ENCODE peak calls at places on chromosomes 3 and 15, in seven cellular contexts. N is H9; O is GM13976; G is AG09319; E is HFF-Myc; X is GM12878; V is CD4-positive, alpha-beta T cell. L is an unnamed sample.

GRCh38 chr3:119294402-119294888 is 262 bp downstream of the ARHGAP31 start:
- DNase-seq in V (peak; percentile 66), E (no peak), G (no peak), N (no peak), X (no peak), O (peak; percentile 84), L (no peak)

GRCh38 chr3:180571831-180572578 is 30.0 kb upstream of the TTC14 start:
- DNase-seq in X (no peak), O (no peak), G (no peak), E (no peak), V (no peak), N (no peak), L (no peak)

GRCh38 chr15:89358755-89359439 is 24.3 kb upstream of the POLG start:
- DNase-seq in G (peak; percentile 23), E (no peak), O (peak; percentile 94), N (peak; percentile 84), X (peak; percentile 40), V (peak; percentile 78), L (peak; percentile 92)

GRCh38 chr15:69847625-69848024 is 250.1 kb downstream of the TLE3 start:
- DNase-seq in N (no peak), O (no peak), E (no peak), V (no peak), G (no peak), X (no peak), L (no peak)

GRCh38 chr3:191330309-191330712 is at the start of gene UTS2B:
- DNase-seq in G (peak; percentile 61), O (no peak), E (no peak), V (no peak), N (no peak), X (no peak), L (no peak)

GRCh38 chr3:59189561-59190338 is 139.9 kb upstream of the CFAP20DC start:
- DNase-seq in E (no peak), N (no peak), V (no peak), X (no peak), O (no peak), G (no peak), L (no peak)

GRCh38 chr3:48784426-48785120 is 63.1 kb downstream of the PRKAR2A start:
- DNase-seq in N (no peak), G (no peak), X (no peak), E (no peak), V (no peak), O (no peak), L (no peak)

GRCh38 chr15:25509697-25510096 is 70.9 kb upstream of the UBE3A start:
- DNase-seq in N (no peak), X (no peak), E (no peak), O (no peak), G (no peak), V (no peak), L (no peak)

GRCh38 chr3:59717679-59718205 is 667.9 kb upstream of the CFAP20DC start:
- DNase-seq in X (no peak), G (no peak), V (no peak), O (no peak), N (peak; percentile 44), E (no peak), L (no peak)

GRCh38 chr3:194618858-194619608 is 14.2 kb downstream of the TMEM44 start:
- DNase-seq in V (no peak), O (no peak), E (no peak), N (no peak), G (no peak), X (no peak), L (no peak)

GRCh38 chr3:184656991-184657669 is 54.7 kb downstream of the MAGEF1 start:
- DNase-seq in O (peak; percentile 79), G (no peak), V (no peak), X (peak; percentile 27), N (no peak), E (no peak), L (no peak)

GRCh38 chr3:48280883-48281282 is 40.0 kb downstream of the ZNF589 start:
- DNase-seq in E (no peak), O (no peak), N (no peak), V (no peak), X (no peak), G (no peak), L (peak; percentile 23)

GRCh38 chr3:194023501-194024280 is 112.3 kb upstream of the HES1 start:
- DNase-seq in E (no peak), X (no peak), G (no peak), V (no peak), N (no peak), O (no peak), L (no peak)

GRCh38 chr3:168220609-168221008 is 124.9 kb upstream of the GOLIM4 start:
- DNase-seq in N (no peak), O (no peak), E (no peak), X (no peak), V (no peak), G (no peak), L (no peak)

GRCh38 chr15:73699249-73700040 is 15.3 kb downstream of the CD276 start:
- DNase-seq in N (no peak), V (no peak), O (no peak), X (no peak), G (no peak), E (no peak), L (no peak)

GRCh38 chr3:13612829-13613228 is 63.9 kb downstream of the FBLN2 start:
- DNase-seq in N (no peak), X (no peak), E (no peak), O (no peak), G (peak; percentile 25), V (no peak), L (no peak)

GRCh38 chr15:68816795-68817303 is 3.8 kb downstream of the ANP32A start:
- DNase-seq in O (peak; percentile 22), V (no peak), E (no peak), X (no peak), G (no peak), N (no peak), L (no peak)

GRCh38 chr15:68817304-68818087 is 3.2 kb downstream of the ANP32A start:
- DNase-seq in N (no peak), G (no peak), V (peak; percentile 70), O (peak; percentile 76), E (no peak), X (no peak), L (peak; percentile 84)

GRCh38 chr15:68818671-68819450 is 1.8 kb downstream of the ANP32A start:
- DNase-seq in N (no peak), V (peak; percentile 23), E (no peak), O (peak; percentile 56), X (no peak), G (no peak), L (peak; percentile 81)

GRCh38 chr15:68819451-68820204 is 1.1 kb downstream of the ANP32A start:
- DNase-seq in N (peak; percentile 44), G (no peak), E (no peak), V (peak; percentile 28), X (no peak), O (peak; percentile 42), L (peak; percentile 82)

DNA sequence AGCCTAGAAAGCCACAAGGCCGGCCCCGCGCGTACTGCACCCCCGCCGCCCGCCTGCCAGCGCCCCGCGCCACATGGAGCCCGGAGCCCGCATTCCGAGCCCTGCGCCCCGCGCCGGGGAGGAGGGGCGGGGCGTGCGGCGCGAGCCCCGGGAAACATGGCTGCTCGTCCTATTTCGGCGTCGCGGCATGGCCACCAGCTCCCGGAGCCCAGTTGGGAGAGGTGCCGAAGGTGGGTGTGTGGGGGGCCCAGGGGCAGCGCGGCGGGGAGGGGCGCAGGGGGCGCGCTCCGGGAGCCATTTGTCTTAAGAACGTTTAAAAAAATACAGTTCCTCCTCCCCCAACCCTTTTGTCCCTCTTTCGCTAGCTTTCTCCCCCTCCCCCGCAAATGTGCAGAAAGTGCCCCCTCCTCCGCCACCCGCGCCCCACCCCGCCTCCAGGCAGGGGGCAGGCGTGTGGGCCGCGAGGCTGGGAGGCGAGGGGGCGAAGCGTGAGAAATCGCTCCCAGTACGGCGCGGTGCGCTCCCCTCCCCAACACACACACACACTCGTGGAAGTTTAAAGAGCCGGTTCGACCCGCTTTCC is 2.5 kb downstream of the ANP32A start:
- DNase-seq in N (peak; percentile 43), X (no peak), V (peak; percentile 72), E (no peak), G (no peak), O (peak; percentile 73), L (peak; percentile 89)
- TF ChIP-seq CTCF in N (no peak), X (no peak), V (no peak), E (no peak), G (no peak), O (no peak), L (no peak)

DNA sequence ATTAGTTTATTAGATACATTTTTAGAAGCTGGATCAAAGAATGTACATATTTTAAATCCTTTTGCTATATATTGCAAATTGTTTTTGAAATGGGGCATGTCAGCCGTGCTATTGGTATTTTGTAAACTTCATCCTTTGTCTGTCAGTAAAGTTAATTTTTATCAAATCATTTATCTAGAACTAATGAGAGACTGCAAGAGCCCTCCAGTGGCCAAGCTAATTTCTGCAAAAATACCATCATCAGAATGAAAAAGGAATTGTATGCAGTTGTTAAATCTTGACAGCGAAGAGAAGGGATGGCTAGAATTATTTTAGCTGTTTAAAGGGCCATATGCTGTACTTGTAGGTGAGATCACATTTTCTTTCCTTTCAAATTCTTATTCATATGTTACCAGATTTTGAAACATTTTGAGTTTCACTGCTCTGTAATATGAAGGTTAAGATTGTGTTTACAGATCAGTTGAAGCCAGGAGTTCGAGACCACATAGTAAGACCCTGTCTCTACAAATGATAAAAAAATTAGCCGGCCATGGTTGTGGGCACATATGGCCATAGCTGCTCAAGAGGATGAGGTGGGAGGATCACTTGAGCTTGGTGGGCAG is 8.1 kb upstream of the CLDN11 start:
- DNase-seq in N (no peak), E (no peak), G (no peak), X (no peak), O (peak; percentile 46), V (no peak), L (no peak)
- TF ChIP-seq CTCF in N (peak; percentile 62), E (peak; percentile 59), G (peak; percentile 71), X (peak; percentile 53), O (peak; percentile 47), V (peak; percentile 29), L (peak; percentile 70)

DNA sequence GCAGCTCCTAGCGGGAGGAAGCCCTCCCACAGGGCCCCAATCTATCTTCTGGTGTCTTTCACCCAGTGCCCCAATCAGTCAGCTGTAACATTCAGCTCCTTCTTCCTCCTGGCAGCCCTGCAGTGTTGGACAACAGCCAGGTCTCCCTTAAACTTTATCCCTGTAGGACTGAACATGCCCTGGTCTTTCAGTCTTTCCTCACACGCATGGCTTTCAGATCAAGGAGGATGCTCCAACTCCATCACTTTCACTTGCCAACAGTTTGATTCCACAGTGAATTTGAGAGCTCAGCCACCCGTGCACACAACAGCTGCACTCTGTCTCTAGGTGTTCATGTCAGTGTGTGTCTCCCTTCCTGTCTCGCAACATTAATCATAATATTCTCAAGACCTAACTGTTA is 28.5 kb upstream of the LRRC34 start:
- DNase-seq in X (peak; percentile 34), O (no peak), G (no peak), V (no peak), N (no peak), E (no peak), L (no peak)
- TF ChIP-seq CTCF in X (no peak), O (no peak), G (no peak), V (no peak), N (no peak), E (no peak), L (no peak)

GRCh38 chr15:95922431-95922830 is 408.1 kb upstream of the NR2F2 start:
- DNase-seq in G (no peak), V (no peak), E (no peak), N (no peak), X (peak; percentile 26), O (no peak), L (no peak)
- TF ChIP-seq CTCF in G (no peak), V (no peak), E (no peak), N (no peak), X (peak; percentile 39), O (no peak), L (no peak)